ENCODE peak calls at places on chromosomes 7 and 10, in ten cellular contexts. W is GM12865, T is lower leg skin, G is HFFc6, P is mammary epithelial cell, Q is tibial artery, C is HepG2, X is WTC11, D is astrocyte of the spinal cord, K is right lobe of liver. R is an unnamed sample.

GRCh38 chr7:106818736-106819135 is 46.3 kb upstream of the PIK3CG start:
- DNase-seq in T (no peak), D (no peak), W (no peak), C (no peak), P (peak), X (no peak), Q (no peak), K (no peak), G (no peak), R (no peak)

GRCh38 chr7:37273891-37274290 is 174.8 kb downstream of the ELMO1 start:
- DNase-seq in C (no peak), P (no peak), G (no peak), D (no peak), T (no peak), X (no peak), K (no peak), Q (no peak), W (no peak), R (no peak)

GRCh38 chr7:41046778-41047177 is 656.1 kb downstream of the INHBA start:
- DNase-seq in Q (no peak), D (peak), G (no peak), C (no peak), W (no peak), T (no peak), P (no peak), X (no peak), K (no peak), R (no peak)

GRCh38 chr7:82085116-82085515 is 315.3 kb upstream of the HGF start:
- DNase-seq in G (no peak), W (no peak), C (no peak), P (no peak), T (no peak), D (no peak), Q (no peak), K (no peak), X (no peak), R (no peak)

GRCh38 chr10:6182454-6183098 is 20.2 kb upstream of the PFKFB3 start:
- DNase-seq in X (no peak), T (no peak), Q (no peak), P (no peak), W (no peak), G (no peak), C (no peak), D (no peak), K (no peak), R (no peak)

GRCh38 chr7:121504478-121504877 is 108.4 kb upstream of the FAM3C start:
- DNase-seq in G (peak), Q (peak), K (no peak), W (no peak), C (no peak), T (peak), X (no peak), P (peak), D (peak), R (peak)

GRCh38 chr10:102648889-102649752 is 4.8 kb downstream of the TRIM8 start:
- DNase-seq in X (no peak), P (no peak), W (peak), C (no peak), T (no peak), G (no peak), Q (no peak), D (no peak), K (peak), R (peak)

GRCh38 chr7:135716677-135717238 is 11.2 kb downstream of the SLC13A4 start:
- DNase-seq in K (no peak), Q (no peak), P (peak), W (no peak), T (no peak), G (peak), D (peak), C (no peak), X (no peak), R (no peak)

GRCh38 chr10:119395287-119396007 is 147.1 kb downstream of the RGS10 start:
- DNase-seq in X (peak), T (no peak), Q (peak), K (peak), P (no peak), C (no peak), D (peak), G (peak), W (peak), R (no peak)

GRCh38 chr7:149289856-149290255 is 27.9 kb downstream of the ZNF783 start:
- DNase-seq in C (no peak), Q (no peak), W (no peak), P (no peak), K (no peak), T (no peak), D (no peak), X (no peak), G (no peak), R (no peak)

GRCh38 chr10:28137907-28138880 is 139.3 kb upstream of the ODAD2 start:
- DNase-seq in K (no peak), C (no peak), D (peak), X (no peak), W (no peak), Q (no peak), P (peak), G (peak), T (no peak), R (no peak)

GRCh38 chr10:125977206-125977605 is 80.8 kb downstream of the FANK1 start:
- DNase-seq in W (peak), X (peak), D (no peak), Q (no peak), G (no peak), P (no peak), T (no peak), C (no peak), K (no peak), R (no peak)
- TF ChIP-seq CTCF in W (peak), X (peak), D (peak), Q (no peak), G (no peak), P (peak), T (no peak), C (no peak), K (peak), R (no peak)

DNA sequence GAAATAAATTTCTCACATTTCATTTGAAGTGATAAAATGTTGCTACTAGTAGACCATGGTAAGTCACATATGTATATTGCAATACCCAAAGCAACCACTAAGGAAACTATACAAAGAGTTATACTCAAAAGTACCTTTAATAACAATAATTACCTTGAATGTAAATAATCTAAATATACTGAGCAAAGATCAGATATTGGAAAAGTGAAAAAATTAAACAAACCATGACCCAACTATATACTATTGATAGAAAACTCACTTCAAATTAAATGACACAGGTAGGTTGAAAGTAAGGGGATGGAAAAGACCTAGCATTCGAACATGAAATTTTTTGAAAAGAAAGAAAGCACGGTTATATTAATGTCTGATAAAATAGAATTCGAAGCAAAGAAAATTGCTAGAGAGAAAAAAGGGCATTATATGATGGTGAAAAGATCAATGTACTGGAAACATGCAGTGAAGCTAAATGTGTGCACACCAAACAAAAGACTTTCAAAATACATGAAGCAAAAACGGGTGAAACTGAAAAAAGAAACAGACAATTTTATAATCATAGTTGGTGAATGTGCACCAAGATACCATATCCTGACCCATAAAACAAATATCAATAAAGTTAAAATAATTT is 29.1 kb downstream of the TFPI2 start:
- DNase-seq in T (no peak), K (no peak), X (no peak), G (no peak), Q (no peak), C (no peak), W (no peak), P (no peak), D (no peak), R (no peak)
- TF ChIP-seq CTCF in T (no peak), K (peak), X (no peak), G (peak), Q (no peak), C (no peak), W (peak), P (peak), D (peak), R (peak)

GRCh38 chr7:123864438-123864837 is 19.5 kb downstream of the HYAL4 start:
- DNase-seq in G (no peak), T (no peak), K (no peak), D (no peak), W (no peak), P (no peak), Q (no peak), C (no peak), X (no peak), R (no peak)

GRCh38 chr7:123863461-123863860 is 18.5 kb downstream of the HYAL4 start:
- DNase-seq in T (no peak), G (no peak), P (peak), D (no peak), W (no peak), C (no peak), K (no peak), X (no peak), Q (no peak), R (no peak)

GRCh38 chr7:123862775-123863174 is 17.8 kb downstream of the HYAL4 start:
- DNase-seq in Q (no peak), G (no peak), X (no peak), T (no peak), W (no peak), D (no peak), K (no peak), P (no peak), C (no peak), R (no peak)

GRCh38 chr7:123864966-123865365 is 20.0 kb downstream of the HYAL4 start:
- DNase-seq in K (no peak), T (no peak), Q (no peak), D (peak), X (no peak), P (no peak), W (no peak), C (no peak), G (no peak), R (no peak)

DNA sequence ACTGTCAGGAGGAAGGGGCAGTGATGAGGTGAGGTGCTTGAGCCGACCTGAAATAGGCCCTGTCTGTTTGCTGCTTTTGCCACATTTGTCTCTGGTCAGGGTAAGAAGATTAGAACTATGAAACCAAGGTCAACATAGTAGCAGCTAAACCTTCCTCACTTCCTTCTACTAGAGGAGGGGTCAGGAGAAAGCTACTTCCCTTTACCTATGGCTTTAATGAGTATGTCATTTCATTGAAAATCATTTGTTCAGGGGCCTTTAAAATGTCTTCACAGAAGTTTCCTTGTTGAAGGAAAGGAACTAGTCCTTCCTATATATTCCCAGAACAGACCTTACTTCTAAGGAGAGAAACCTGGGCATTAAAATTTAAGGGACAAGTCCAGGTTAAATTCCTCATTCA is 19.0 kb downstream of the HYAL4 start:
- DNase-seq in W (no peak), C (no peak), P (no peak), K (no peak), T (no peak), G (no peak), X (no peak), Q (no peak), D (no peak), R (no peak)
- TF ChIP-seq CTCF in W (no peak), C (no peak), P (no peak), K (no peak), T (no peak), G (no peak), X (no peak), Q (no peak), D (no peak), R (no peak)

DNA sequence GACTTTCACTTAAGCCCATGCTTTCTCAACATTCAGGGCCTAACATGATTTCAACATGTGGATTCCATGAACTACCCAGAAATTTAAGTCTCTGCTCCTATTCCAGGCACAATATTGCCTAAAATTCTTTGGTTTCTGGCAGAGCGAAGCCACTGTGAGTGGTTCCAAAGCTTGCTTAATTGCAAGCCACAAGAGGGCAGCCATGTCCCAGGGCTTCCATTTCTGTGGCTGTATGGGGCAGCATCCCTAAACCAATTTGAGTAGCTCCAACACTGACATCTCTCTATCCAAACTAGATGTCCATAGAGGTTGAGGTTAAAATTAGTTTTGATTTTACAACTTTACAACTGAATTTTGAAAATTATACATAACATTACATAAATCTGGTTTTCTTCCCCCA is 56.3 kb upstream of the MDFIC start:
- DNase-seq in G (peak), W (peak), P (peak), K (peak), X (peak), C (peak), D (peak), Q (peak), T (peak), R (no peak)
- TF ChIP-seq CTCF in G (peak), W (peak), P (peak), K (peak), X (peak), C (peak), D (peak), Q (peak), T (no peak), R (peak)

GRCh38 chr7:49099587-49100326 is 175.4 kb downstream of the CDC14C start:
- DNase-seq in K (no peak), Q (no peak), D (no peak), X (no peak), T (no peak), C (no peak), P (no peak), W (peak), G (no peak), R (no peak)
- TF ChIP-seq CTCF in K (peak), Q (no peak), D (no peak), X (no peak), T (no peak), C (no peak), P (peak), W (peak), G (no peak), R (no peak)